ENCODE peak calls at places on chromosomes 11 and 22, in four cellular contexts. I, F, G and Y are unnamed samples.
A peak's percentile ranks its signal among the peaks of the same experiment; 100 is the strongest.

GRCh38 chr22:17914474-17914873 is 109.9 kb downstream of the MICAL3 start:
- DNase-seq in I (no peak), F (no peak), G (no peak), Y (no peak)

GRCh38 chr22:19672054-19672776 is 42.1 kb upstream of the SEPTIN5 start:
- DNase-seq in I (no peak), F (no peak), G (no peak), Y (no peak)

GRCh38 chr11:250274-250673 is 13.5 kb downstream of the PSMD13 start:
- DNase-seq in G (no peak), F (no peak), I (no peak), Y (no peak)

GRCh38 chr11:86941077-86941870 is 13.9 kb downstream of the FZD4 start:
- DNase-seq in G (no peak), I (no peak), F (no peak), Y (no peak)

GRCh38 chr22:19730662-19731360 is 7.5 kb downstream of the GP1BB start:
- DNase-seq in F (peak; percentile 83), I (peak; percentile 53), G (peak; percentile 64), Y (peak; percentile 5)

GRCh38 chr11:28697920-28698827 is 590.0 kb downstream of the METTL15 start:
- DNase-seq in I (peak; percentile 17), F (no peak), G (peak; percentile 21), Y (no peak)

GRCh38 chr22:46783721-46784120 is 21.3 kb downstream of the TBC1D22A start:
- DNase-seq in F (no peak), G (no peak), I (no peak), Y (no peak)

GRCh38 chr11:5626191-5626590 is 1.4 kb downstream of the TRIM34 start:
- DNase-seq in G (no peak), F (no peak), I (no peak), Y (no peak)

GRCh38 chr11:61161190-61162091 is at the start of gene VPS37C:
- DNase-seq in G (peak; percentile 73), F (peak; percentile 86), I (peak; percentile 47), Y (peak; percentile 36)